ENCODE peak calls at places on chromosome 5, in eight cellular contexts. Q, L, F, N, C, T, H and U are unnamed samples.

GRCh38 chr5:8912106-8912505 is 633.8 kb downstream of the SEMA5A start:
- DNase-seq in Q (no peak), L (no peak), F (no peak), N (no peak), C (no peak), T (no peak), H (no peak), U (no peak)

GRCh38 chr5:111507276-111507675 is 5.1 kb downstream of the STARD4 start:
- DNase-seq in Q (no peak), L (no peak), F (no peak), N (no peak), C (no peak), T (no peak), H (no peak), U (no peak)

GRCh38 chr5:6631441-6631840 is 1.4 kb downstream of the NSUN2 start:
- DNase-seq in Q (no peak), L (no peak), F (no peak), N (no peak), C (no peak), T (no peak), H (no peak), U (no peak)

GRCh38 chr5:59174248-59174844 is 591.5 kb downstream of the RAB3C start:
- DNase-seq in Q (peak), L (peak), F (no peak), N (no peak), C (peak), T (no peak), H (no peak), U (peak)

GRCh38 chr5:1430121-1430795 is 15.0 kb downstream of the SLC6A3 start:
- DNase-seq in Q (no peak), L (no peak), F (no peak), N (no peak), C (no peak), T (no peak), H (no peak), U (no peak)

GRCh38 chr5:131389869-131390265 is 126.0 kb downstream of the CDC42SE2 start:
- DNase-seq in Q (no peak), L (no peak), F (no peak), N (no peak), C (no peak), T (no peak), H (no peak), U (no peak)

GRCh38 chr5:8721536-8721935 is 824.3 kb downstream of the SEMA5A start:
- DNase-seq in Q (no peak), L (no peak), F (no peak), N (no peak), C (no peak), T (no peak), H (no peak), U (no peak)

GRCh38 chr5:154562244-154562861 is 84.3 kb upstream of the HAND1 start:
- DNase-seq in Q (no peak), L (no peak), F (no peak), N (no peak), C (no peak), T (no peak), H (no peak), U (no peak)

GRCh38 chr5:91030521-91031395 is 352.4 kb downstream of the ARRDC3 start:
- DNase-seq in Q (no peak), L (no peak), F (no peak), N (no peak), C (no peak), T (no peak), H (no peak), U (no peak)

GRCh38 chr5:143251175-143251574 is 152.3 kb downstream of the NR3C1 start:
- DNase-seq in Q (no peak), L (no peak), F (no peak), N (no peak), C (no peak), T (no peak), H (no peak), U (no peak)

GRCh38 chr5:54361683-54362411 is 51.5 kb upstream of the ARL15 start:
- DNase-seq in Q (no peak), L (no peak), F (no peak), N (no peak), C (no peak), T (no peak), H (no peak), U (no peak)

GRCh38 chr5:91318727-91319126 is 64.4 kb downstream of the ARRDC3 start:
- DNase-seq in Q (no peak), L (peak), F (no peak), N (no peak), C (no peak), T (no peak), H (no peak), U (peak)

GRCh38 chr5:179284751-179285191 is 60.5 kb downstream of the ADAMTS2 start:
- DNase-seq in Q (no peak), L (no peak), F (no peak), N (no peak), C (no peak), T (no peak), H (no peak), U (no peak)

GRCh38 chr5:6333182-6333905 is 45.0 kb downstream of the MED10 start:
- DNase-seq in Q (no peak), L (no peak), F (no peak), N (no peak), C (no peak), T (no peak), H (no peak), U (no peak)

GRCh38 chr5:109533847-109534272 is 124.1 kb upstream of the PJA2 start:
- DNase-seq in Q (no peak), L (no peak), F (no peak), N (no peak), C (no peak), T (no peak), H (no peak), U (no peak)

GRCh38 chr5:170429014-170429413 is 39.8 kb upstream of the KCNMB1 start:
- DNase-seq in Q (peak), L (no peak), F (no peak), N (no peak), C (no peak), T (no peak), H (no peak), U (no peak)

GRCh38 chr5:131169810-131170539 is 769 bp upstream of the LYRM7 start:
- DNase-seq in Q (no peak), L (no peak), F (no peak), N (no peak), C (no peak), T (no peak), H (no peak), U (no peak)

GRCh38 chr5:147748590-147748989 is 33.9 kb downstream of the JAKMIP2 start:
- DNase-seq in Q (no peak), L (no peak), F (no peak), N (no peak), C (no peak), T (no peak), H (no peak), U (no peak)

GRCh38 chr5:79974896-79975295 is 16.2 kb downstream of the MTX3 start:
- DNase-seq in Q (peak), L (no peak), F (no peak), N (no peak), C (no peak), T (no peak), H (no peak), U (no peak)

GRCh38 chr5:118253401-118254061 is 734.8 kb downstream of the DTWD2 start:
- DNase-seq in Q (no peak), L (no peak), F (no peak), N (no peak), C (no peak), T (no peak), H (no peak), U (no peak)

GRCh38 chr5:155839251-155840037 is 487.5 kb upstream of the SGCD start:
- DNase-seq in Q (no peak), L (no peak), F (no peak), N (no peak), C (no peak), T (no peak), H (no peak), U (no peak)

GRCh38 chr5:24905123-24905522 is 260.3 kb upstream of the CDH10 start:
- DNase-seq in Q (peak), L (no peak), F (no peak), N (no peak), C (no peak), T (no peak), H (no peak), U (no peak)

GRCh38 chr5:175520321-175520720 is 42.0 kb downstream of the SFXN1 start:
- DNase-seq in Q (no peak), L (peak), F (no peak), N (no peak), C (no peak), T (no peak), H (peak), U (peak)

GRCh38 chr5:2633992-2634391 is 117.5 kb downstream of the IRX2 start:
- DNase-seq in Q (no peak), L (no peak), F (no peak), N (no peak), C (no peak), T (no peak), H (no peak), U (no peak)

GRCh38 chr5:3122985-3123762 is 371.7 kb upstream of the IRX2 start:
- DNase-seq in Q (no peak), L (no peak), F (no peak), N (no peak), C (no peak), T (no peak), H (no peak), U (no peak)

GRCh38 chr5:54263447-54263846 is 46.9 kb downstream of the ARL15 start:
- DNase-seq in Q (no peak), L (no peak), F (no peak), N (no peak), C (no peak), T (no peak), H (no peak), U (no peak)

GRCh38 chr5:173831196-173831914 is 56.8 kb upstream of the CPEB4 start:
- DNase-seq in Q (no peak), L (no peak), F (no peak), N (no peak), C (no peak), T (no peak), H (no peak), U (no peak)

GRCh38 chr5:73678322-73678740 is 52.3 kb downstream of the ARHGEF28 start:
- DNase-seq in Q (no peak), L (no peak), F (no peak), N (no peak), C (no peak), T (no peak), H (no peak), U (no peak)